ENCODE peak calls at places on chromosomes 6 and 20, in nine cellular contexts. One of them, this sample, is unnamed.

GRCh38 chr6:44051516-44051915 is 75.7 kb downstream of the MRPL14 start:
- DNase-seq in IMR-90: peak; percentile 90
- DNase-seq in HCT116: no peak
- DNase-seq in uterus: peak; percentile 61
- DNase-seq in ovary: no peak
- DNase-seq in stomach: no peak
- DNase-seq in heart left ventricle: peak; percentile 45
- DNase-seq in HepG2: no peak
- DNase-seq in right lobe of liver: no peak
- DNase-seq in this sample: no peak

GRCh38 chr6:160253242-160253641 is 5.4 kb downstream of the SLC22A2 start:
- DNase-seq in right lobe of liver: no peak
- DNase-seq in stomach: no peak
- DNase-seq in ovary: no peak
- DNase-seq in HepG2: no peak
- DNase-seq in uterus: no peak
- DNase-seq in HCT116: no peak
- DNase-seq in heart left ventricle: no peak
- DNase-seq in IMR-90: no peak
- DNase-seq in this sample: no peak

GRCh38 chr6:83815631-83816030 is 37.5 kb upstream of the RIPPLY2 start:
- DNase-seq in heart left ventricle: no peak
- DNase-seq in right lobe of liver: no peak
- DNase-seq in IMR-90: no peak
- DNase-seq in ovary: no peak
- DNase-seq in HepG2: no peak
- DNase-seq in stomach: no peak
- DNase-seq in HCT116: no peak
- DNase-seq in uterus: no peak
- DNase-seq in this sample: no peak

GRCh38 chr6:28525496-28526039 is at the start of gene GPX5:
- DNase-seq in HCT116: no peak
- DNase-seq in heart left ventricle: no peak
- DNase-seq in IMR-90: no peak
- DNase-seq in right lobe of liver: no peak
- DNase-seq in uterus: no peak
- DNase-seq in HepG2: no peak
- DNase-seq in ovary: no peak
- DNase-seq in stomach: no peak
- DNase-seq in this sample: no peak

GRCh38 chr6:144753023-144753705 is 468.0 kb downstream of the UTRN start:
- DNase-seq in right lobe of liver: no peak
- DNase-seq in HepG2: no peak
- DNase-seq in uterus: no peak
- DNase-seq in stomach: no peak
- DNase-seq in IMR-90: no peak
- DNase-seq in heart left ventricle: no peak
- DNase-seq in HCT116: no peak
- DNase-seq in ovary: no peak
- DNase-seq in this sample: no peak

GRCh38 chr6:44477293-44477894 is 89.9 kb downstream of the CDC5L start:
- DNase-seq in ovary: no peak
- DNase-seq in uterus: no peak
- DNase-seq in heart left ventricle: no peak
- DNase-seq in HCT116: no peak
- DNase-seq in IMR-90: no peak
- DNase-seq in HepG2: no peak
- DNase-seq in right lobe of liver: no peak
- DNase-seq in stomach: no peak
- DNase-seq in this sample: no peak

GRCh38 chr6:136738178-136739057 is 53.9 kb downstream of the MAP3K5 start:
- DNase-seq in ovary: peak; percentile 77
- DNase-seq in HepG2: no peak
- DNase-seq in uterus: peak; percentile 36
- DNase-seq in heart left ventricle: peak; percentile 42
- DNase-seq in stomach: no peak
- DNase-seq in IMR-90: peak; percentile 26
- DNase-seq in right lobe of liver: no peak
- DNase-seq in HCT116: no peak
- DNase-seq in this sample: no peak

GRCh38 chr20:31845300-31845863 is at the start of gene FOXS1:
- DNase-seq in uterus: peak; percentile 54
- DNase-seq in heart left ventricle: peak; percentile 79
- DNase-seq in ovary: peak; percentile 51
- DNase-seq in right lobe of liver: no peak
- DNase-seq in HepG2: no peak
- DNase-seq in stomach: no peak
- DNase-seq in HCT116: no peak
- DNase-seq in IMR-90: no peak
- DNase-seq in this sample: no peak

GRCh38 chr6:46062312-46062711 is 46.7 kb upstream of the CLIC5 start:
- DNase-seq in heart left ventricle: no peak
- DNase-seq in right lobe of liver: peak; percentile 72
- DNase-seq in stomach: no peak
- DNase-seq in ovary: no peak
- DNase-seq in IMR-90: no peak
- DNase-seq in uterus: no peak
- DNase-seq in HepG2: no peak
- DNase-seq in HCT116: no peak
- DNase-seq in this sample: no peak

GRCh38 chr20:50085481-50086365 is 27.2 kb downstream of the UBE2V1 start:
- DNase-seq in heart left ventricle: peak; percentile 53
- DNase-seq in HepG2: peak; percentile 82
- DNase-seq in right lobe of liver: peak; percentile 38
- DNase-seq in IMR-90: peak; percentile 73
- DNase-seq in ovary: peak; percentile 42
- DNase-seq in HCT116: peak; percentile 22
- DNase-seq in stomach: no peak
- DNase-seq in uterus: peak; percentile 16
- DNase-seq in this sample: peak; percentile 46

GRCh38 chr6:166419268-166419667 is 36.5 kb upstream of the MPC1 start:
- DNase-seq in ovary: no peak
- DNase-seq in heart left ventricle: no peak
- DNase-seq in HepG2: no peak
- DNase-seq in right lobe of liver: no peak
- DNase-seq in uterus: no peak
- DNase-seq in stomach: no peak
- DNase-seq in IMR-90: peak; percentile 47
- DNase-seq in HCT116: no peak
- DNase-seq in this sample: no peak

GRCh38 chr20:23228912-23229311 is 121.7 kb upstream of the NXT1 start:
- DNase-seq in heart left ventricle: no peak
- DNase-seq in ovary: no peak
- DNase-seq in HepG2: no peak
- DNase-seq in HCT116: no peak
- DNase-seq in right lobe of liver: no peak
- DNase-seq in stomach: no peak
- DNase-seq in uterus: no peak
- DNase-seq in IMR-90: peak; percentile 95
- DNase-seq in this sample: no peak

GRCh38 chr6:7051780-7052440 is 55.9 kb upstream of the RREB1 start:
- DNase-seq in IMR-90: no peak
- DNase-seq in HepG2: no peak
- DNase-seq in heart left ventricle: peak; percentile 72
- DNase-seq in right lobe of liver: peak; percentile 73
- DNase-seq in HCT116: no peak
- DNase-seq in ovary: peak; percentile 57
- DNase-seq in stomach: peak; percentile 65
- DNase-seq in uterus: peak; percentile 47
- DNase-seq in this sample: peak; percentile 74

GRCh38 chr6:35432291-35432690 is 19.8 kb upstream of the FANCE start:
- DNase-seq in IMR-90: no peak
- DNase-seq in ovary: no peak
- DNase-seq in HCT116: no peak
- DNase-seq in heart left ventricle: no peak
- DNase-seq in HepG2: no peak
- DNase-seq in right lobe of liver: no peak
- DNase-seq in uterus: no peak
- DNase-seq in stomach: no peak
- DNase-seq in this sample: no peak

GRCh38 chr6:3646616-3647362 is 104.7 kb downstream of the PXDC1 start:
- DNase-seq in HepG2: no peak
- DNase-seq in IMR-90: no peak
- DNase-seq in HCT116: no peak
- DNase-seq in heart left ventricle: no peak
- DNase-seq in right lobe of liver: no peak
- DNase-seq in ovary: no peak
- DNase-seq in stomach: no peak
- DNase-seq in uterus: no peak
- DNase-seq in this sample: no peak

GRCh38 chr6:3640868-3641267 is 110.6 kb downstream of the PXDC1 start:
- DNase-seq in IMR-90: no peak
- DNase-seq in ovary: no peak
- DNase-seq in heart left ventricle: no peak
- DNase-seq in uterus: no peak
- DNase-seq in right lobe of liver: no peak
- DNase-seq in HCT116: no peak
- DNase-seq in HepG2: no peak
- DNase-seq in stomach: no peak
- DNase-seq in this sample: no peak

GRCh38 chr6:3648724-3649123 is 102.8 kb downstream of the PXDC1 start:
- DNase-seq in HepG2: no peak
- DNase-seq in HCT116: no peak
- DNase-seq in ovary: no peak
- DNase-seq in stomach: no peak
- DNase-seq in IMR-90: no peak
- DNase-seq in right lobe of liver: no peak
- DNase-seq in uterus: no peak
- DNase-seq in heart left ventricle: no peak
- DNase-seq in this sample: no peak

GRCh38 chr6:3643921-3644320 is 107.6 kb downstream of the PXDC1 start:
- DNase-seq in uterus: no peak
- DNase-seq in ovary: no peak
- DNase-seq in IMR-90: no peak
- DNase-seq in stomach: no peak
- DNase-seq in heart left ventricle: no peak
- DNase-seq in HCT116: no peak
- DNase-seq in HepG2: no peak
- DNase-seq in right lobe of liver: no peak
- DNase-seq in this sample: no peak

GRCh38 chr6:3644613-3645012 is 106.9 kb downstream of the PXDC1 start:
- DNase-seq in stomach: no peak
- DNase-seq in ovary: no peak
- DNase-seq in right lobe of liver: no peak
- DNase-seq in heart left ventricle: no peak
- DNase-seq in HCT116: no peak
- DNase-seq in uterus: no peak
- DNase-seq in IMR-90: no peak
- DNase-seq in HepG2: no peak
- DNase-seq in this sample: no peak
- H3K36me3 ChIP-seq in stomach: no peaks in the 10 kb centered on the region
- H3K36me3 ChIP-seq in ovary: no peaks in the 10 kb centered on the region
- H3K36me3 ChIP-seq in right lobe of liver: no peaks in the 10 kb centered on the region
- H3K36me3 ChIP-seq in heart left ventricle: no peaks in the 10 kb centered on the region
- H3K36me3 ChIP-seq in HCT116: no peaks in the 10 kb centered on the region
- H3K36me3 ChIP-seq in uterus: no peaks in the 10 kb centered on the region
- H3K36me3 ChIP-seq in IMR-90: no peaks in the 10 kb centered on the region
- H3K36me3 ChIP-seq in HepG2: no peaks in the 10 kb centered on the region
- H3K36me3 ChIP-seq in this sample: no peaks in the 10 kb centered on the region

GRCh38 chr20:62120990-62121775 is 1.1 kb upstream of the LSM14B start:
- DNase-seq in IMR-90: peak; percentile 61
- DNase-seq in stomach: no peak
- DNase-seq in right lobe of liver: no peak
- DNase-seq in ovary: peak; percentile 49
- DNase-seq in HepG2: no peak
- DNase-seq in uterus: no peak
- DNase-seq in HCT116: peak; percentile 27
- DNase-seq in heart left ventricle: no peak
- DNase-seq in this sample: no peak
- TF ChIP-seq POLR2A in IMR-90: no peak
- TF ChIP-seq POLR2A in stomach: no peak
- TF ChIP-seq POLR2A in right lobe of liver: peak; percentile 79
- TF ChIP-seq POLR2A in ovary: no peak
- TF ChIP-seq POLR2A in HepG2: peak; percentile 69
- TF ChIP-seq POLR2A in uterus: peak; percentile 34
- TF ChIP-seq POLR2A in HCT116: peak; percentile 66
- TF ChIP-seq POLR2A in heart left ventricle: peak; percentile 69
- TF ChIP-seq POLR2A in this sample: peak; percentile 65

GRCh38 chr20:62924567-62925419 is 1.5 kb downstream of the DIDO1 start:
- DNase-seq in heart left ventricle: no peak
- DNase-seq in HCT116: no peak
- DNase-seq in right lobe of liver: peak; percentile 42
- DNase-seq in IMR-90: peak; percentile 34
- DNase-seq in stomach: no peak
- DNase-seq in ovary: no peak
- DNase-seq in HepG2: peak; percentile 56
- DNase-seq in uterus: no peak
- DNase-seq in this sample: no peak
- H3K4me1 ChIP-seq in heart left ventricle: peaks cover 88% of the 10 kb centered on the region
- H3K4me1 ChIP-seq in HCT116: peaks cover 73% of the 10 kb centered on the region
- H3K4me1 ChIP-seq in right lobe of liver: peaks cover 54% of the 10 kb centered on the region
- H3K4me1 ChIP-seq in IMR-90: peaks cover 24% of the 10 kb centered on the region
- H3K4me1 ChIP-seq in stomach: peaks cover 87% of the 10 kb centered on the region
- H3K4me1 ChIP-seq in ovary: peaks cover 32% of the 10 kb centered on the region
- H3K4me1 ChIP-seq in HepG2: peaks cover 63% of the 10 kb centered on the region
- H3K4me1 ChIP-seq in uterus: peaks cover 15% of the 10 kb centered on the region
- H3K4me1 ChIP-seq in this sample: peaks cover 74% of the 10 kb centered on the region

GRCh38 chr20:434661-435419 is 26.7 kb downstream of the RBCK1 start:
- DNase-seq in right lobe of liver: peak; percentile 44
- DNase-seq in HepG2: no peak
- DNase-seq in ovary: no peak
- DNase-seq in uterus: no peak
- DNase-seq in IMR-90: no peak
- DNase-seq in stomach: no peak
- DNase-seq in heart left ventricle: no peak
- DNase-seq in HCT116: no peak
- DNase-seq in this sample: no peak

GRCh38 chr20:432677-433299 is 24.7 kb downstream of the RBCK1 start:
- DNase-seq in IMR-90: no peak
- DNase-seq in uterus: no peak
- DNase-seq in HepG2: no peak
- DNase-seq in heart left ventricle: no peak
- DNase-seq in right lobe of liver: no peak
- DNase-seq in HCT116: no peak
- DNase-seq in ovary: no peak
- DNase-seq in stomach: no peak
- DNase-seq in this sample: no peak

GRCh38 chr20:433300-433975 is 25.3 kb downstream of the RBCK1 start:
- DNase-seq in uterus: no peak
- DNase-seq in ovary: no peak
- DNase-seq in IMR-90: no peak
- DNase-seq in heart left ventricle: no peak
- DNase-seq in right lobe of liver: no peak
- DNase-seq in HCT116: no peak
- DNase-seq in HepG2: no peak
- DNase-seq in stomach: no peak
- DNase-seq in this sample: no peak

GRCh38 chr20:435558-435957 is 26.8 kb downstream of the TBC1D20 start:
- DNase-seq in ovary: no peak
- DNase-seq in IMR-90: no peak
- DNase-seq in HCT116: no peak
- DNase-seq in uterus: no peak
- DNase-seq in heart left ventricle: no peak
- DNase-seq in stomach: no peak
- DNase-seq in right lobe of liver: no peak
- DNase-seq in HepG2: no peak
- DNase-seq in this sample: no peak

DNA sequence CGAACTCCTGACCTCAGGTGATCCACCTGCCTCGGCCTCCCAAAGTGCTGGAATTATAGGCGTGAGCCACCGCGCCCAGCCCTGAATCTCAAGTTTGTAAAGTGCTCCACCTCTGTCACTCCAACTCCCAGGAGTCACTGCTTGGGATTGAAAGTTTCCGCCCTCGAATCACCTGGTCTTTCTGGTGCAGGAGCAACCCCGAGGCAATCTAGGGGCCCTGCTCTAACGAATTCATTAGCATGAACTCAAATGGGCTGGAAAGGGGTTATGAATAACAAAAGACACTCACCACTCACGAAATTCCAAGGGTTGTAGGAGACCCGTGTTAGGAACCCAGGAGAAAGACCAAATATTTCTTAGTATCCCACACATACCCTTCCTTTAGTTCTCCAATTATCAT is 26.1 kb downstream of the RBCK1 start:
- DNase-seq in heart left ventricle: no peak
- DNase-seq in HepG2: no peak
- DNase-seq in ovary: no peak
- DNase-seq in uterus: no peak
- DNase-seq in stomach: no peak
- DNase-seq in right lobe of liver: no peak
- DNase-seq in HCT116: no peak
- DNase-seq in IMR-90: no peak
- DNase-seq in this sample: no peak
- H3K36me3 ChIP-seq in heart left ventricle: peaks cover 6% of the 10 kb centered on the region
- H3K36me3 ChIP-seq in HepG2: peaks cover 43% of the 10 kb centered on the region
- H3K36me3 ChIP-seq in ovary: no peaks in the 10 kb centered on the region
- H3K36me3 ChIP-seq in uterus: no peaks in the 10 kb centered on the region
- H3K36me3 ChIP-seq in stomach: peaks cover 90% of the 10 kb centered on the region
- H3K36me3 ChIP-seq in right lobe of liver: peaks cover 9% of the 10 kb centered on the region
- H3K36me3 ChIP-seq in HCT116: peaks cover 14% of the 10 kb centered on the region
- H3K36me3 ChIP-seq in IMR-90: peaks cover 75% of the 10 kb centered on the region
- H3K36me3 ChIP-seq in this sample: peaks cover 35% of the 10 kb centered on the region